ENCODE peak calls at places on chromosomes 4 and X, in eight cellular contexts. I, G, E, B, N, Q, R and J are unnamed samples.

GRCh38 chr4:38170800-38171199 is 210.6 kb downstream of the PTTG2 start:
- DNase-seq in I (no peak), G (no peak), E (no peak), B (no peak), N (no peak), Q (no peak), R (no peak), J (no peak)

GRCh38 chr4:118139241-118139640 is 105.0 kb downstream of the NDST3 start:
- DNase-seq in I (no peak), G (no peak), E (no peak), B (no peak), N (no peak), Q (no peak), R (no peak), J (no peak)

GRCh38 chr4:188819243-188819642 is 680.0 kb downstream of the TRIML1 start:
- DNase-seq in I (no peak), G (no peak), E (no peak), B (no peak), N (no peak), Q (no peak), R (no peak), J (no peak)

GRCh38 chr4:73445383-73446335 is 9.6 kb downstream of the AFP start:
- DNase-seq in I (no peak), G (no peak), E (no peak), B (no peak), N (no peak), Q (no peak), R (peak), J (no peak)

GRCh38 chrX:49039598-49040375 is 3.4 kb downstream of the TFE3 start:
- DNase-seq in I (peak), G (peak), E (peak), B (peak), N (no peak), Q (no peak), R (peak), J (peak)

GRCh38 chrX:10240918-10241317 is 84.1 kb downstream of the CLCN4 start:
- DNase-seq in I (no peak), G (no peak), E (peak), B (no peak), N (no peak), Q (no peak), R (no peak), J (no peak)

GRCh38 chr4:121717680-121718237 is 21.0 kb upstream of the ANXA5 start:
- DNase-seq in I (no peak), G (no peak), E (no peak), B (no peak), N (no peak), Q (no peak), R (no peak), J (no peak)

GRCh38 chr4:3074846-3075651 is 568 bp downstream of the HTT start:
- DNase-seq in I (peak), G (peak), E (no peak), B (peak), N (peak), Q (peak), R (peak), J (peak)

GRCh38 chr4:54224960-54225670 is 4.0 kb upstream of the PDGFRA start:
- DNase-seq in I (no peak), G (no peak), E (no peak), B (peak), N (no peak), Q (no peak), R (peak), J (no peak)

GRCh38 chr4:5206391-5206790 is 155.1 kb downstream of the STK32B start:
- DNase-seq in I (peak), G (no peak), E (peak), B (no peak), N (no peak), Q (no peak), R (peak), J (no peak)

GRCh38 chrX:90040807-90041206 is 119.1 kb downstream of the TGIF2LX start:
- DNase-seq in I (no peak), G (no peak), E (no peak), B (no peak), N (no peak), Q (no peak), R (no peak), J (no peak)